ENCODE peak calls at places on chromosomes 3 and 15, in eight cellular contexts. R is upper lobe of left lung, M is heart left ventricle, H is HCT116, S is left ventricle myocardium inferior, E is A549, B is DND-41, U is lower lobe of right lung. X is an unnamed sample.

GRCh38 chr3:126552688-126553283 is 5.9 kb downstream of the C3orf22 start:
- DNase-seq in S (no peak), B (peak; percentile 1), H (no peak), R (peak; percentile 68), E (no peak), U (peak; percentile 31), M (no peak), X (no peak)

GRCh38 chr3:188396251-188396650 is 242.3 kb downstream of the LPP start:
- DNase-seq in M (no peak), B (no peak), E (no peak), R (no peak), S (no peak), U (no peak), H (no peak), X (no peak)

GRCh38 chr3:192637803-192638202 is 89.5 kb downstream of the FGF12 start:
- DNase-seq in H (no peak), E (no peak), U (no peak), R (no peak), S (no peak), M (no peak), B (no peak), X (no peak)

GRCh38 chr3:178223876-178224275 is 312.4 kb upstream of the KCNMB2 start:
- DNase-seq in B (no peak), U (no peak), E (no peak), S (no peak), R (no peak), H (no peak), M (no peak), X (no peak)

GRCh38 chr3:131386429-131386926 is 4.9 kb downstream of the NUDT16 start:
- DNase-seq in S (peak; percentile 69), B (no peak), H (no peak), E (no peak), M (peak; percentile 65), U (peak; percentile 90), R (no peak), X (peak; percentile 74)

GRCh38 chr15:99440551-99441426 is 125.0 kb upstream of the MEF2A start:
- DNase-seq in M (peak; percentile 23), B (no peak), R (peak; percentile 71), U (no peak), H (no peak), S (no peak), E (no peak), X (peak; percentile 3)

GRCh38 chr15:39171944-39172368 is 408.9 kb upstream of the THBS1 start:
- DNase-seq in B (peak; percentile 44), R (no peak), M (peak; percentile 50), S (peak; percentile 23), H (peak; percentile 82), E (peak; percentile 74), U (peak; percentile 52), X (peak; percentile 24)

GRCh38 chr15:40775007-40775406 is 5.2 kb downstream of the C15orf62 start:
- DNase-seq in M (no peak), R (no peak), S (no peak), U (peak; percentile 14), B (no peak), H (no peak), E (no peak), X (no peak)

GRCh38 chr3:45309876-45310275 is 78.5 kb upstream of the LARS2 start:
- DNase-seq in S (no peak), M (no peak), E (no peak), B (no peak), H (no peak), R (no peak), U (no peak), X (no peak)

GRCh38 chr15:60620707-60621106 is 141.8 kb upstream of the ICE2 start:
- DNase-seq in U (no peak), M (no peak), B (no peak), E (no peak), S (no peak), H (no peak), R (peak; percentile 41), X (no peak)

GRCh38 chr15:54149115-54149531 is 170.9 kb downstream of the UNC13C start:
- DNase-seq in S (no peak), H (no peak), B (no peak), M (no peak), E (no peak), R (no peak), U (no peak), X (no peak)

GRCh38 chr15:48307586-48307985 is 23.6 kb upstream of the DUT start:
- DNase-seq in S (no peak), M (no peak), E (no peak), U (no peak), R (no peak), B (no peak), H (no peak), X (no peak)

GRCh38 chr3:11671648-11672100 is 28.0 kb upstream of the VGLL4 start:
- DNase-seq in B (no peak), E (no peak), M (peak; percentile 19), U (no peak), R (no peak), S (peak; percentile 29), H (peak; percentile 3), X (no peak)

GRCh38 chr15:92617197-92618037 is 38.2 kb downstream of the FAM174B start:
- DNase-seq in M (peak; percentile 67), E (peak; percentile 52), R (peak; percentile 75), H (no peak), S (peak; percentile 74), B (no peak), U (peak; percentile 75), X (peak; percentile 31)

GRCh38 chr3:141680620-141681389 is 57.3 kb upstream of the RNF7 start:
- DNase-seq in U (no peak), M (peak; percentile 69), H (no peak), B (peak; percentile 53), E (no peak), S (peak; percentile 27), R (no peak), X (no peak)

GRCh38 chr3:72782521-72782920 is 65.7 kb downstream of the SHQ1 start:
- DNase-seq in B (no peak), S (no peak), R (no peak), H (no peak), M (no peak), E (no peak), U (no peak), X (no peak)

GRCh38 chr3:5212625-5213573 is 25.4 kb downstream of the EDEM1 start:
- DNase-seq in M (no peak), S (no peak), H (no peak), E (no peak), U (no peak), R (no peak), B (no peak), X (no peak)

GRCh38 chr15:98647026-98647773 is 1.1 kb upstream of the IGF1R start:
- DNase-seq in R (peak; percentile 95), S (peak; percentile 77), U (peak; percentile 81), M (peak; percentile 79), H (peak; percentile 22), E (peak; percentile 83), B (peak; percentile 73), X (no peak)

DNA sequence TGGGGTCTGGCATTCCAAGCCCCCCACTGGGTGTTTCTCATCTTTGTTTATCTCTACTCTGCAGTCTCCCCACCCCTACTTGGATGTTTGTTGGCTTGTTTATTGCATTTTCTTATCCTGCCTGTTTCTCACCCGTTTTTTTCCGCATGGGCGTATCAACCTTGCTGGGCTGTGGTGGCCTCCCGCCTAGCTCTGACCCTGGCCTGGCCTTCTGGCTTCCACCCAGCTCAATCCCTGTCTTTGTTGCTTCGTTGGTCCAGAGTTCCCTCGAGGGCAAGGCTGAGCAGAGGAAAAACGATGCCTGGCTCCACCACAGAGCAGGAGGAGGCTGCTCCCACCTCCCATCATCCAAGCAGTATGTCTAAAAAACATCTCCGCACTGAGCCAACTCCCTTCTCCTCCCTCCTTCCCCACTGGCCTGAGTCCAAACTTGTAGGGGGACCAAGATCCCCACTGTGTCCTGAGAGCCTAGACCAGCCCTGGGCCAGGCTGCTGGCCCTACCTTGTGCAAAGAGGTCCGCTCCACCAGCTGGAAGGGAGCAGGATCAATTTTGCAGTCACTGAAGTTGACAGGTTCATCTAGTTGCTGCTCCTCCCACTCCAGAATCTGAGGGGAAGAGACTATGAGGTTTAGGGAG is 9.8 kb downstream of the CLCN2 start:
- DNase-seq in E (no peak), H (no peak), B (no peak), R (no peak), U (no peak), S (no peak), M (no peak), X (no peak)
- TF ChIP-seq CTCF in E (no peak), H (no peak), B (no peak), R (no peak), U (no peak), S (no peak), M (no peak), X (no peak)

GRCh38 chr3:46960801-46961200 is 15.7 kb downstream of the CCDC12 start:
- DNase-seq in H (no peak), M (no peak), S (no peak), R (no peak), U (no peak), E (no peak), B (no peak), X (no peak)
- H3K4me1 ChIP-seq in H (no peaks in the 10 kb centered on the region), M (peaks cover 73% of the 10 kb centered on the region), S (peaks cover 83% of the 10 kb centered on the region), R (peaks cover 75% of the 10 kb centered on the region), U (peaks cover 76% of the 10 kb centered on the region), E (peaks cover 70% of the 10 kb centered on the region), B (peaks cover 54% of the 10 kb centered on the region), X (peaks cover 64% of the 10 kb centered on the region)

DNA sequence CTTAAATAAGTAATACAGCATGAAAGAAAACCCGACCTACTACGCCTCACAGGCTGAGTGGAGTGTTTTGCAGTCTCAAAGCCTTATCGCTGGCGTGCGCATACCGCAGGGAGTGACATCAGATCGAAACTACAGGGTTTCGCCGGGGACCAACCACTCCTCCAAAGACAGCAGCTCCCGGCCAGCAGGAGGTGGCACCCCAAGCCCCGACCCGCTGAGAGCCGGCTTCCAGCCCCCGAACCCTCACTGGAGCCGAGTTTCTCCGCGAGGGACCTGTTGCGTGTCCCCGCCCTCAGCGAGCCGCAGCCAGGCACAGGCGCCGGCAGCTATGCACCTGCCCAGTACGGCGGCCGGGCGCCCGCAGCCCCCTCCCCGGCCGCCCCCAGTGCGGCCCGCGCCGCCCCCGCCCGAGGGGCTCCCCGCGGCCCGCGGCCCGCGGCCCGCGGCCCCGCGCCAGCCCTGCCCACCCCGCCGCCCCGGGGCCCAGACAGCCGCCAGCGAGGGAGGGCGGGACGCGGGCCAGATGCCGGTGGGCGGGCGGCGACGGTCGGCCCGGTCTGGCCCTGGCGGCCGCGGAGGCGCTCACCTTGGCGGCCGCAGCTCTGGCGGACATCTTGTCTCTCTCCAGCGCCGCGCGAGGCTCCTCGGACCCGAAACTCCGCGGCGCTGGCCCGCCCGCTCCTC is 710 bp downstream of the TJP1 start:
- DNase-seq in H (peak; percentile 70), R (peak; percentile 89), S (peak; percentile 75), U (peak; percentile 83), E (peak; percentile 75), M (peak; percentile 83), B (no peak), X (peak; percentile 49)
- H3K4me3 ChIP-seq in H (peak overlapping the region; percentile 79), R (peak overlapping the region; percentile 72), S (peak overlapping the region; percentile 78), U (peak overlapping the region; percentile 71), E (peak overlapping the region; percentile 66), M (peak overlapping the region; percentile 76), B (no peak overlapping the region), X (peak overlapping the region; percentile 98)

GRCh38 chr3:87307805-87308204 is 31.4 kb upstream of the POU1F1 start:
- DNase-seq in M (no peak), H (no peak), R (no peak), E (no peak), S (no peak), B (no peak), U (no peak), X (no peak)
- TF ChIP-seq CTCF in M (no peak), H (peak; percentile 60), R (no peak), E (no peak), S (no peak), B (peak; percentile 23), U (no peak), X (no peak)